ENCODE peak calls at places on chromosome 2, in six cellular contexts. L is foreskin fibroblast, C is WTC11, F is GM20000, W is colonic mucosa, R is nephron progenitor cell. B is an unnamed sample.

GRCh38 chr2:84958135-84959044 is 12.6 kb upstream of the KCMF1 start:
- DNase-seq in W (peak), L (peak), F (no peak), R (peak), C (peak), B (no peak)

GRCh38 chr2:219497495-219498279 is 1.0 kb upstream of the GMPPA start:
- DNase-seq in R (peak), L (peak), C (peak), W (peak), F (peak), B (peak)

GRCh38 chr2:213934560-213934959 is 476.3 kb upstream of the VWC2L start:
- DNase-seq in W (peak), F (peak), L (peak), R (no peak), C (no peak), B (no peak)

GRCh38 chr2:36507408-36507812 is 90.6 kb downstream of the FEZ2 start:
- DNase-seq in R (peak), C (peak), W (peak), L (peak), F (peak), B (peak)

GRCh38 chr2:239257511-239257937 is 143.3 kb downstream of the HDAC4 start:
- DNase-seq in R (no peak), C (no peak), L (peak), W (no peak), F (no peak), B (no peak)

GRCh38 chr2:95270541-95271081 is 3.6 kb upstream of the PROM2 start:
- DNase-seq in R (no peak), F (no peak), W (peak), C (peak), L (no peak), B (no peak)

GRCh38 chr2:43101751-43102150 is 124.7 kb downstream of the ZFP36L2 start:
- DNase-seq in R (no peak), L (no peak), W (no peak), C (no peak), F (no peak), B (no peak)

GRCh38 chr2:44652701-44653100 is 288.8 kb upstream of the SIX3 start:
- DNase-seq in R (no peak), L (no peak), F (no peak), C (no peak), W (no peak), B (no peak)

GRCh38 chr2:185128331-185128730 is 530.0 kb downstream of the ZNF804A start:
- DNase-seq in R (no peak), F (no peak), C (no peak), W (no peak), L (no peak), B (no peak)

GRCh38 chr2:182259629-182260150 is 167.1 kb downstream of the PDE1A start:
- DNase-seq in W (no peak), L (peak), F (no peak), C (no peak), R (no peak), B (no peak)

GRCh38 chr2:48380989-48381625 is 148.8 kb upstream of the STON1 start:
- DNase-seq in R (no peak), W (no peak), L (no peak), C (no peak), F (no peak), B (no peak)

GRCh38 chr2:146321175-146321574 is 1523.7 kb upstream of the ACVR2A start:
- DNase-seq in W (no peak), R (no peak), L (no peak), C (no peak), F (no peak), B (no peak)

GRCh38 chr2:30361751-30362394 is 85.2 kb upstream of the LCLAT1 start:
- DNase-seq in F (no peak), W (no peak), R (no peak), L (no peak), C (no peak), B (no peak)

GRCh38 chr2:134705861-134706586 is 12.8 kb downstream of the TMEM163 start:
- DNase-seq in F (no peak), R (peak), L (no peak), W (no peak), C (peak), B (peak)

GRCh38 chr2:8488001-8488738 is 193.7 kb upstream of the ID2 start:
- DNase-seq in L (no peak), R (no peak), C (no peak), F (peak), W (no peak), B (no peak)

GRCh38 chr2:45585267-45585861 is 25.7 kb downstream of the SRBD1 start:
- DNase-seq in F (peak), L (no peak), W (peak), R (no peak), C (no peak), B (no peak)

GRCh38 chr2:200705305-200705985 is 106.3 kb upstream of the BZW1 start:
- DNase-seq in F (no peak), R (peak), C (peak), L (no peak), W (no peak), B (no peak)

GRCh38 chr2:72754628-72755320 is 71.1 kb downstream of the EXOC6B start:
- DNase-seq in W (no peak), F (no peak), R (no peak), C (no peak), L (no peak), B (no peak)

GRCh38 chr2:52391576-52391975 is 1359.6 kb upstream of the NRXN1 start:
- DNase-seq in F (no peak), L (no peak), C (no peak), W (no peak), R (no peak), B (no peak)

GRCh38 chr2:187689372-187689771 is 135.1 kb upstream of the TFPI start:
- DNase-seq in F (no peak), R (no peak), L (no peak), C (no peak), W (no peak), B (no peak)

GRCh38 chr2:9474361-9475117 is at the start of gene IAH1:
- DNase-seq in F (peak), C (peak), L (peak), R (peak), W (peak), B (peak)

GRCh38 chr2:64455545-64455944 is 1.6 kb downstream of the LGALSL start:
- DNase-seq in R (no peak), W (no peak), F (peak), C (no peak), L (no peak), B (no peak)

GRCh38 chr2:236081171-236081570 is 87.0 kb downstream of the GBX2 start:
- DNase-seq in W (no peak), C (no peak), R (no peak), F (no peak), L (no peak), B (no peak)

GRCh38 chr2:197309369-197310231 is 980 bp downstream of the ANKRD44 start:
- DNase-seq in L (no peak), W (peak), C (peak), R (no peak), F (peak), B (peak)

GRCh38 chr2:224042191-224042696 is 3.2 kb upstream of the SERPINE2 start:
- DNase-seq in F (no peak), C (no peak), L (no peak), R (no peak), W (no peak), B (no peak)

GRCh38 chr2:88603146-88603545 is 24.1 kb downstream of the EIF2AK3 start:
- DNase-seq in W (no peak), L (peak), R (no peak), F (no peak), C (no peak), B (no peak)

GRCh38 chr2:142822190-142822589 is 55.3 kb upstream of the KYNU start:
- DNase-seq in F (no peak), W (no peak), R (no peak), C (no peak), L (no peak), B (no peak)

GRCh38 chr2:127567351-127567854 is 31.9 kb downstream of the MYO7B start:
- DNase-seq in L (no peak), R (no peak), W (no peak), F (no peak), C (no peak), B (no peak)

GRCh38 chr2:25684577-25684976 is 11.2 kb upstream of the DTNB start:
- DNase-seq in L (no peak), C (no peak), F (no peak), R (no peak), W (no peak), B (no peak)

GRCh38 chr2:133726906-133727305 is 158.6 kb upstream of the NCKAP5 start:
- DNase-seq in W (no peak), C (no peak), R (no peak), F (no peak), L (no peak), B (no peak)

GRCh38 chr2:241811209-241811951 is 2.4 kb downstream of the NEU4 start:
- DNase-seq in C (no peak), W (peak), F (peak), R (peak), L (no peak), B (no peak)

GRCh38 chr2:174666312-174666711 is 68.7 kb upstream of the WIPF1 start:
- DNase-seq in L (no peak), C (no peak), W (no peak), F (no peak), R (no peak), B (no peak)

GRCh38 chr2:174632847-174633620 is 35.4 kb upstream of the WIPF1 start:
- DNase-seq in L (no peak), R (no peak), F (no peak), C (no peak), W (no peak), B (no peak)

GRCh38 chr2:101859604-101860003 is 132.2 kb upstream of the IL1R2 start:
- DNase-seq in L (no peak), C (no peak), W (no peak), F (no peak), R (no peak), B (no peak)

GRCh38 chr2:101861382-101861781 is 130.4 kb upstream of the IL1R2 start:
- DNase-seq in W (no peak), L (no peak), F (no peak), C (no peak), R (no peak), B (no peak)

GRCh38 chr2:101858910-101859309 is 132.8 kb upstream of the IL1R2 start:
- DNase-seq in L (no peak), W (no peak), C (no peak), F (no peak), R (no peak), B (no peak)

GRCh38 chr2:101860782-101861181 is 131.0 kb upstream of the IL1R2 start:
- DNase-seq in F (no peak), R (no peak), L (no peak), C (no peak), W (no peak), B (no peak)

DNA sequence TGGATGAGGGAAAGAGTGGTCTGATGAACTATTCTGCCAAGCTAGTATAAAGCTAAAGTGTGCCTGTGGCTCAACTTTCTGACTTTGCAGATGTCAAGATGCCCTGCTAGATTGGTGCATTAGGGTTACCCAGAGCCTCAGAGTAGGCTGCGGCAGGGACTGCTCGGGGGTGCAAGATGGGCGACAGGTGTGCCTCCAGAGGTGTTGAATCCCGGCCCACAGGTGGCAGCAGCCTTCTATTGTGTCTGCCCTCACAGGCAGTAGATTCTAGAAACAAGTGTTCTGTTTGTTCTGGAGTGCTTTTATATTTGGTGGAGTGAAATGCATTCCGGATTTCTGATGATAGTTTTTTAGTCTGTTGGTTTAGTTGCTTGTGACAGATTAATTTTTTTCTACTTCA is 131.6 kb upstream of the IL1R2 start:
- DNase-seq in C (peak), L (no peak), W (no peak), R (no peak), F (no peak), B (no peak)
- TF ChIP-seq CTCF in C (no peak), L (no peak), W (no peak), R (no peak), F (no peak), B (no peak)

GRCh38 chr2:75998451-75998850 is 287.7 kb upstream of the GCFC2 start:
- DNase-seq in F (no peak), L (no peak), W (no peak), R (no peak), C (no peak), B (no peak)

DNA sequence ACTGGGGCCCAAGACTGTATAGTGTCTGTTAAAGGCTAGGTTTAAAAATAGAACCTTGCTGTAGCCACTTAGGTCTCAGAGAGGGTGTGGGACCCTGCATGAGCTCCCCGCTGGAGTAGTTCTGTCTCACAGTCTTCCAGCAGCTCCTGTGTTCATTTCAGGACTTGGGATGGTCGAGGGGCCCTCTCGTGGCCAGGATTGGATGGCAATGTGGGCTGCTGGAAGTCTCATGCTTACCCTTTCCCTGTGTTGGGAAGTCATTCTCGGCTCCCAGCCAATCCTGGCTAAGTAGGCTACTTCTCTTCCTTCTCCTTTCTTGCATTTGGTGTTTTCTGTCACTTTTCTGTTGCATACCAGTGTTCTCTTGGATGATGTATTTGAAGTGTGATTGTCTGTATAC is 284.0 kb upstream of the GCFC2 start:
- DNase-seq in F (no peak), R (no peak), C (peak), L (no peak), W (no peak), B (no peak)
- TF ChIP-seq CTCF in F (no peak), R (no peak), C (no peak), L (no peak), W (no peak), B (no peak)

DNA sequence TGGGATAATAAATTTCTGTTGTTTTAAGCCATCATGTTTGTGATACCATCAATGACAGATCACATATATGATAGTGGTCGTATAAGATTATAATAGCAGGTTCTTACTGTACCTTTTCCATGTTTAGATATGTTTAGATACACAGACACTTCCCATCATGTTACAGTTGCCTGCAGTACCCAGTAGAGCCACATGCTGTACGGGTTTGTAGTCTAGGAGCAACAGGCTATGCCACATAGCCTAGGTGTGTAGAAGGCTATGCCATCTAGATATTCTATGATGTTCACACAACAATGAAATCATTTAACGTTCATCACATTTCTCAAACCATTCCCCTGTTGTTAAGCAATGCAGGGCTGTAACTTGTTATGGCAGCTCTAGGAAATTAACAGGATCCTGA is 132.9 kb upstream of the SH3BP4 start:
- DNase-seq in R (no peak), F (no peak), W (no peak), C (no peak), L (no peak), B (no peak)
- TF ChIP-seq CTCF in R (no peak), F (no peak), W (no peak), C (no peak), L (peak), B (no peak)

DNA sequence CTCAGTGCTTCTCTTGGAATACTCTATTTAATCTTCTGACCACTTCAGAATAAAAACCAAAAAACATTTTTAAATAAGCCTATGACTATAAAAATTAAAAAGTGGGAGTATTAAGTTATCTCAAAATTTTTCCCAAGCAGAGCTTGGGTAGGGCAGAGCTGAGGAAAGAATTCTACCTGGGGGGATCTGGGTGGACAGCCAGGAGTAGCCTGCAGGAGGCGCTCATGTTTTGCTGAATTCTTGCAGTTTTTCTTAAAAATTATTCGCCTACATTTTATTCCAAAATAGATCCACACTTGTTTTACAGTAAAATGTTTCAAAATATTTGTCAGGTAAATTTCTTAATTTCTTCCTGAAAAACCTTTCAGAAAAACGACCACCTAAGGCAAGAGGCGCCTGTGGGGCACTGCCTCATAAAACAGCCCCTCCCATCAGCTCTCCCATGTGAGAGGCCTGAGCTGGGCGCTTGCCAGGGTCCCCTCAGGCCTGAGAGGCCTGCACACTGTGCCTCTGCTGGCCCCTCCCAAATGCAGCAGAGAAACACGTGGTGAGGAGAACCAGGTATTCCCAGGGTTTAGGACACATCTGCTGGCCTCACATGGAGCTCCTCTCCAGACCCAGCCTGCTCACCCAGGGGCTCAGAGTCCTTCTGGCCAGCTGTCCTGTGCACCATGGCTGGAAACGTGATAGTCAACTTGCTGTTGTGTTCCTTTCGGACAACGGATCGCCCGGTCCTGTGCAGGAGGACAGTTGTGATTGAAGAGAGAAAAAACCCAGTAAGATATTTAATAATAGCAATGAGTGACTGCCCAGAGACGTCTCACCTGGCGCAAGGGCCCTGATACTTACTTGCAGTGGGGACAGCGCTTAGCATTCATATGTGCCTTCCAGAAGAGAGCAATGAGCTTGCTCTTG is 17.5 kb downstream of the POLR1A start:
- DNase-seq in R (no peak), W (no peak), C (no peak), F (no peak), L (no peak), B (no peak)
- TF ChIP-seq CTCF in R (peak), W (no peak), C (peak), F (no peak), L (peak), B (peak)

GRCh38 chr2:68645523-68645922 is 2.1 kb downstream of the PROKR1 start:
- DNase-seq in C (no peak), R (no peak), W (no peak), F (no peak), L (no peak), B (no peak)

GRCh38 chr2:68643011-68643873 is at the start of gene PROKR1:
- DNase-seq in L (peak), F (no peak), C (peak), W (peak), R (peak), B (peak)

GRCh38 chr2:68643874-68644485 is 601 bp downstream of the PROKR1 start:
- DNase-seq in C (no peak), W (no peak), L (no peak), F (no peak), R (peak), B (no peak)

GRCh38 chr2:68650645-68651044 is 7.3 kb downstream of the PROKR1 start:
- DNase-seq in R (no peak), W (no peak), C (no peak), F (no peak), L (no peak), B (no peak)

DNA sequence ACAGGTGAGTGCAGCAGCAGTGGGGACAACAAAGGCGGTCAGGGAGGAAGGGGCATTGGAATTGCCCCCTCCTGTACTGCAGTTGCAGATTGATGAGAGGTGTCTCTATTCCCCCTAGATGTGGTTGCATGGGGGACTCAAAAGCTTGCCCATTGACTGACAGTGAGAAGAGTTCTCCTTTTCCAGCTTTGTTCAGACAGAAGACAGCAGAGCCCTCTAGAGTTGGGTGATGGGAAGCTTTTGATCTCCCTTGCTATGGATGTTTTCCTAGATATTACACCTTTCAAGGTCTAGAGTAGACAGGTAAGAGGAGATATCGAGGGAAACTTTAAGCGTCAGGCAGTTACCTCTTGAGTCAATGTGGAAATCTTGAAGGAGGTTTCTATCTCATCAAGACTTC is 2.9 kb downstream of the PROKR1 start:
- DNase-seq in R (no peak), L (no peak), W (no peak), F (no peak), C (no peak), B (no peak)
- TF ChIP-seq CTCF in R (no peak), L (no peak), W (no peak), F (no peak), C (no peak), B (no peak)

GRCh38 chr2:232843860-232844259 is 26.2 kb upstream of the SNORC start:
- DNase-seq in C (no peak), R (no peak), W (no peak), L (no peak), F (no peak), B (no peak)

GRCh38 chr2:232842689-232843088 is 27.4 kb upstream of the SNORC start:
- DNase-seq in C (no peak), R (no peak), W (no peak), F (no peak), L (no peak), B (no peak)

GRCh38 chr2:232850039-232850438 is 20.0 kb upstream of the SNORC start:
- DNase-seq in C (no peak), W (no peak), F (no peak), L (no peak), R (no peak), B (no peak)

DNA sequence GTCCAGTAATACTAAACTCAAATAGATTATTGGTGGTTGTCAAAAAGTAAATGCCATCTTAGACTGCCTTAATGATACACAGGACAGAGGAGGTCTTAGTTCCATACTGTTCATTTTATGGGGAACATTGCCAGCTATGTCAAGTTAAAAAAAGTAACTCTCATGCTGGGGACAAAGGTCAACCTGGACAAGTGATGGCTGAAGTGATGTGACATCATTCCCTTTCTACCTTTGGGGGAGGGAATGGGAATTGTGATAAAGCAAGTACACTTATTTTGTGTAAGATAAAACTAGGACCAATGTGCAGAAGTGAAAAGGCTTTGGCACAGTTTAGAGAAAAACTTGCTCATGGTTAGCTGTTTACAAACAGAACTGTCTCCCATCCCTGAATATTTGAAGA is 24.0 kb upstream of the SNORC start:
- DNase-seq in C (no peak), R (no peak), W (no peak), L (no peak), F (no peak), B (no peak)
- TF ChIP-seq CTCF in C (no peak), R (no peak), W (no peak), L (no peak), F (no peak), B (no peak)

GRCh38 chr2:166539340-166540162 is 45.5 kb upstream of the SCN7A start:
- DNase-seq in F (peak), W (peak), C (no peak), R (peak), L (peak), B (no peak)
- TF ChIP-seq CTCF in F (peak), W (peak), C (peak), R (peak), L (peak), B (peak)

B was measured in glutamatergic neuron.